ENCODE peak calls at places on chromosomes 2 and 18, in nine cellular contexts. V is astrocyte of the spinal cord; O is GM13977; C is naive thymus-derived CD8-positive, alpha-beta T cell; L is NCI-H1092 treated with DMSO at 0.1 percent for 48 hours; T is SIG-M5; S is heart left ventricle; Y is hippocampal formation; H is amniotic stem cell. X is an unnamed sample.

GRCh38 chr18:29383311-29384273 is 1206.7 kb upstream of the CDH2 start:
- DNase-seq in V (peak; percentile 72), L (no peak), C (no peak), S (no peak), O (no peak), T (no peak), H (no peak), Y (no peak), X (no peak)

GRCh38 chr2:128304715-128305554 is 13.7 kb downstream of the HS6ST1 start:
- DNase-seq in O (no peak), Y (no peak), H (peak; percentile 73), T (no peak), C (no peak), V (peak; percentile 96), S (peak; percentile 89), L (peak; percentile 60), X (peak; percentile 89)

GRCh38 chr2:113012436-113013335 is 7.4 kb downstream of the IL36A start:
- DNase-seq in Y (no peak), S (no peak), O (no peak), H (no peak), T (no peak), C (no peak), V (no peak), L (no peak), X (peak; percentile 31)

GRCh38 chr2:29053223-29053622 is 21.1 kb downstream of the PCARE start:
- DNase-seq in V (no peak), O (no peak), S (no peak), T (no peak), C (no peak), L (no peak), H (no peak), Y (no peak), X (no peak)

GRCh38 chr18:21196426-21196825 is 45.6 kb upstream of the GREB1L start:
- DNase-seq in V (peak; percentile 5), Y (no peak), T (no peak), O (no peak), H (no peak), L (no peak), S (no peak), C (no peak), X (no peak)

GRCh38 chr2:46679761-46680160 is 200.4 kb downstream of the TMEM247 start:
- DNase-seq in L (no peak), H (peak; percentile 42), C (no peak), S (no peak), O (no peak), V (peak; percentile 59), Y (no peak), T (no peak), X (no peak)

GRCh38 chr2:241802806-241803318 is 6.1 kb upstream of the NEU4 start:
- DNase-seq in L (no peak), Y (no peak), T (no peak), O (peak; percentile 23), S (no peak), H (no peak), C (no peak), V (no peak), X (no peak)

GRCh38 chr2:31382452-31383120 is 32.0 kb downstream of the XDH start:
- DNase-seq in T (no peak), L (no peak), O (no peak), S (no peak), H (no peak), V (peak; percentile 63), C (no peak), Y (no peak), X (no peak)

GRCh38 chr2:46816151-46816845 is 99.3 kb downstream of the MCFD2 start:
- DNase-seq in V (no peak), L (no peak), C (no peak), H (no peak), T (no peak), O (no peak), S (no peak), Y (no peak), X (no peak)

GRCh38 chr2:54577035-54577434 is 120.9 kb downstream of the SPTBN1 start:
- DNase-seq in H (no peak), O (no peak), L (peak; percentile 49), Y (no peak), V (no peak), C (no peak), S (no peak), T (no peak), X (no peak)

GRCh38 chr2:171404719-171405118 is 29.1 kb downstream of the METTL8 start:
- DNase-seq in V (no peak), Y (no peak), C (no peak), T (no peak), O (no peak), S (no peak), L (no peak), H (no peak), X (no peak)

GRCh38 chr18:75128911-75129716 is 79.8 kb downstream of the PTGR3 start:
- DNase-seq in T (no peak), V (no peak), C (no peak), H (no peak), L (no peak), S (no peak), O (no peak), Y (no peak), X (no peak)

GRCh38 chr18:76943542-76944339 is 121.4 kb downstream of the ZNF236 start:
- DNase-seq in T (no peak), C (no peak), H (no peak), O (no peak), Y (no peak), S (no peak), L (no peak), V (peak; percentile 42), X (peak; percentile 39)

GRCh38 chr2:228581731-228582130 is 400.2 kb upstream of the SPHKAP start:
- DNase-seq in V (no peak), L (no peak), C (no peak), Y (no peak), T (no peak), H (no peak), O (no peak), S (no peak), X (no peak)

GRCh38 chr2:1972428-1972827 is 228.1 kb upstream of the PXDN start:
- DNase-seq in V (peak; percentile 81), T (no peak), H (no peak), L (peak; percentile 86), S (peak; percentile 68), O (no peak), Y (peak; percentile 39), C (no peak), X (peak; percentile 14)

GRCh38 chr18:45102863-45103262 is 422.2 kb downstream of the SETBP1 start:
- DNase-seq in O (no peak), T (peak; percentile 21), L (no peak), Y (no peak), S (no peak), V (no peak), H (no peak), C (no peak), X (no peak)

GRCh38 chr2:189179607-189179979 is at the start of gene COL5A2:
- DNase-seq in Y (no peak), L (no peak), V (peak; percentile 95), S (peak; percentile 32), C (no peak), O (no peak), T (no peak), H (peak; percentile 83), X (peak; percentile 89)

GRCh38 chr2:37156071-37156856 is 516 bp downstream of the EIF2AK2 start:
- DNase-seq in L (peak; percentile 16), C (no peak), V (peak; percentile 62), S (peak; percentile 60), Y (peak; percentile 9), H (peak; percentile 22), O (peak; percentile 29), T (no peak), X (peak; percentile 16)

GRCh38 chr2:240785424-240786335 is 34.3 kb downstream of the KIF1A start:
- DNase-seq in L (no peak), S (peak; percentile 12), Y (no peak), V (no peak), H (no peak), O (no peak), C (no peak), T (no peak), X (no peak)

GRCh38 chr2:104872866-104873688 is 19.2 kb downstream of the POU3F3 start:
- DNase-seq in S (peak; percentile 47), L (peak; percentile 60), T (no peak), C (no peak), V (peak; percentile 74), H (peak; percentile 36), Y (peak; percentile 93), O (peak; percentile 87), X (peak; percentile 16)

GRCh38 chr18:75854174-75854573 is 426.7 kb upstream of the SMIM21 start:
- DNase-seq in Y (no peak), S (no peak), V (no peak), O (no peak), L (no peak), H (no peak), T (no peak), C (no peak), X (no peak)

GRCh38 chr18:42229211-42230210 is 274.5 kb downstream of the PIK3C3 start:
- DNase-seq in H (no peak), V (no peak), Y (no peak), O (no peak), S (no peak), C (no peak), T (no peak), L (no peak), X (no peak)

X was measured in AG09309.